ENCODE peak calls at places on chromosomes 6 and 20, in nine cellular contexts. I is HepG2, B is K562, U is heart left ventricle, N is prostate gland, D is stomach, Y is HCT116, L is adrenal gland, A is transverse colon. P is an unnamed sample. For H3K36me3 and H3K4me1, the result is how much of the 10 kb centered on the place peaks cover.

GRCh38 chr6:87660226-87660886 is 41.7 kb downstream of the AKIRIN2 start:
- DNase-seq in I (no peak), L (peak), A (no peak), Y (no peak), N (no peak), U (no peak), D (no peak), B (no peak), P (no peak)

GRCh38 chr6:108966855-108967755 is 118.9 kb downstream of the ARMC2 start:
- DNase-seq in A (no peak), U (peak), Y (peak), L (no peak), I (peak), B (no peak), D (peak), N (no peak), P (no peak)

GRCh38 chr20:59002388-59002787 is 4.7 kb downstream of the CTSZ start:
- DNase-seq in I (no peak), N (no peak), Y (no peak), U (peak), A (no peak), L (no peak), D (no peak), B (no peak), P (no peak)

GRCh38 chr20:46255440-46256104 is 52.7 kb downstream of the CDH22 start:
- DNase-seq in N (peak), L (peak), D (peak), B (peak), Y (peak), A (peak), U (peak), I (peak), P (peak)

GRCh38 chr6:47097092-47097945 is 55.2 kb upstream of the ADGRF1 start:
- DNase-seq in A (peak), N (peak), B (peak), L (peak), D (peak), U (peak), Y (peak), I (peak), P (peak)

GRCh38 chr20:32482251-32483220 is 102.6 kb downstream of the NOL4L start:
- DNase-seq in Y (no peak), U (peak), D (peak), N (no peak), I (no peak), A (peak), B (no peak), L (no peak), P (no peak)

GRCh38 chr6:117496383-117496990 is 14.0 kb downstream of the DCBLD1 start:
- DNase-seq in N (no peak), D (no peak), Y (no peak), I (no peak), B (no peak), U (no peak), L (no peak), A (no peak), P (no peak)

GRCh38 chr20:41476013-41476441 is 109.4 kb upstream of the EMILIN3 start:
- DNase-seq in Y (no peak), L (peak), N (peak), U (peak), D (peak), I (no peak), A (peak), B (no peak), P (no peak)

GRCh38 chr6:22363166-22363965 is 66.5 kb upstream of the PRL start:
- DNase-seq in A (no peak), B (no peak), D (no peak), I (peak), L (no peak), U (no peak), N (peak), Y (no peak), P (no peak)

GRCh38 chr6:105633814-105634213 is 230.9 kb upstream of the PREP start:
- DNase-seq in D (no peak), L (no peak), U (no peak), A (no peak), Y (no peak), N (no peak), I (no peak), B (no peak), P (no peak)

GRCh38 chr6:7300890-7301289 is 12.1 kb downstream of the SSR1 start:
- DNase-seq in U (no peak), L (no peak), I (no peak), A (no peak), D (no peak), N (no peak), B (peak), Y (no peak), P (no peak)
- H3K36me3 ChIP-seq in U (half or more), L (half or more), I (half or more), A (half or more), D (half or more), N (under half), B (half or more), Y (half or more), P (under half)

DNA sequence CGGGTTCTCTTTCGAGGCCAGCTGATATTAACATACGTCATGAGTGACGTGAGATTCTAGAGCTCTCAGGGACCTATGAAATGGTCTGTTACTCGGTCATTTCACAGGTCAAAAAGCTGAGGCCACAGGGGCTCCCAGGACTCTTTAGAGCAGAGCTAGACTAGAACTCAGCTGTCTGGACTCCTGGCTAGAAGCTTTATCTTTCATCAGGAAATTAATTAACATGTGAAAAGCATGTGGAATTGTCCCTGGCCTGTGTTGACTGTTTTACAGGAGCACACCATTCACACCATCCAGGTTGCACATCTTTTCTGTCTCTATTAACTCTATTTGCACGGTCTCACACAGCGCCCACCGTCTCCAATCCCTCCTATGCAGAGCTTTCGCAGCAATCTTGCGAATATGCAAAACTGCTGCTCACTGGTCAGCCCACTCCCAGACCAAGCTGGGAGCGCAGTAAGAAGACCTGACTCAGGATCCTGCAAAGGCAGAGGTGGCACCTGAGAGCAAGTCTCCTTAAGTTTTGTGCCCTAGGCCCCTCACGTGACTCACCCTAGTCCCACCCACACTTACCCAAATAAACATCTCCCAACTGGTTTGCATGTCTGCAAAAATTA is 522.5 kb downstream of the CD83 start:
- DNase-seq in A (no peak), B (no peak), I (no peak), D (no peak), N (no peak), L (no peak), Y (no peak), U (no peak), P (no peak)
- H3K4me1 ChIP-seq in A (under half), B (under half), I (under half), D (under half), N (under half), L (under half), Y (under half), U (under half), P (under half)

GRCh38 chr6:32838114-32838958 is at the start of gene TAP2:
- DNase-seq in B (peak), Y (peak), A (peak), L (peak), U (peak), D (peak), I (peak), N (peak), P (peak)
- TF ChIP-seq POLR2A in B (peak), Y (peak), A (peak), L (no peak), U (no peak), D (no peak), I (peak), N (peak), P (peak)

GRCh38 chr6:157925771-157926170 is 55.9 kb upstream of the SYNJ2 start:
- DNase-seq in Y (no peak), B (no peak), L (no peak), D (no peak), A (no peak), U (no peak), N (no peak), I (no peak), P (no peak)
- H3K36me3 ChIP-seq in Y (under half), B (half or more), L (half or more), D (half or more), A (under half), U (half or more), N (under half), I (half or more), P (under half)

GRCh38 chr6:4616311-4616710 is 159.9 kb upstream of the CDYL start:
- DNase-seq in N (no peak), Y (no peak), B (no peak), L (no peak), D (no peak), I (no peak), A (no peak), U (no peak), P (no peak)

GRCh38 chr6:4615231-4615630 is 161.0 kb upstream of the CDYL start:
- DNase-seq in B (no peak), N (no peak), U (no peak), A (no peak), I (no peak), D (no peak), Y (no peak), L (no peak), P (no peak)

GRCh38 chr6:4613795-4614194 is 162.4 kb upstream of the CDYL start:
- DNase-seq in U (no peak), I (no peak), B (no peak), N (no peak), L (no peak), Y (no peak), D (no peak), A (no peak), P (no peak)

GRCh38 chr6:4614637-4615036 is 161.6 kb upstream of the CDYL start:
- DNase-seq in A (no peak), I (no peak), D (no peak), B (no peak), Y (no peak), N (no peak), U (no peak), L (no peak), P (no peak)

DNA sequence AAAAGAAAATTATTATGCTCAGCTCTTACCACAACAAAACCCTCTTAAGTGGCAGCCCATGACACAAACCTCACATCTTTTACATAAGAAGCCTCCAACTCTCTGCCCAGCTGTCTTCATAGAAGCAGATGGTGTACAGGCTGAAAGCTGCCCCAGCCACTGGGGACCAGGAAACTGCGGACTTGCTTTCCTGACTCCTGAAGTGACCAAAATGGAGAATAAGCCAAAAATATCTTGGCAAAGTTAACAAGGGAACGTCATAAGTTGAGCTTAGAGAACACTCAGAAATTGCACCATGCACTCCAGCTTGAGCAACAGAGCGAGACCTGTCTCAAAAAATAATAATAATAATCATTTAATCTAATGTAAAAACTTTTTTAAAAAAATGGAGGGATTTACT is 160.3 kb upstream of the CDYL start:
- DNase-seq in D (no peak), L (no peak), U (peak), B (no peak), A (no peak), I (no peak), Y (no peak), N (no peak), P (no peak)
- H3K4me1 ChIP-seq in D (under half), L (under half), U (under half), B (under half), A (under half), I (under half), Y (under half), N (under half), P (under half)

GRCh38 chr6:20534295-20534897 is at the start of gene CDKAL1:
- DNase-seq in L (peak), D (peak), N (peak), U (peak), I (peak), A (peak), B (peak), Y (peak), P (peak)
- TF ChIP-seq POLR2A in L (no peak), D (no peak), N (no peak), U (no peak), I (peak), A (peak), B (peak), Y (peak), P (peak)

GRCh38 chr6:150966786-150967185 is 101.3 kb downstream of the MTHFD1L start:
- DNase-seq in Y (no peak), B (no peak), A (peak), U (no peak), N (no peak), L (no peak), I (no peak), D (no peak), P (no peak)

GRCh38 chr6:150964765-150965164 is 99.3 kb downstream of the MTHFD1L start:
- DNase-seq in U (no peak), N (no peak), Y (no peak), A (no peak), B (no peak), I (no peak), L (no peak), D (no peak), P (no peak)

GRCh38 chr6:150967381-150967780 is 101.9 kb downstream of the MTHFD1L start:
- DNase-seq in I (no peak), Y (no peak), D (no peak), L (no peak), A (no peak), U (no peak), B (no peak), N (no peak), P (no peak)

GRCh38 chr6:150959071-150959637 is 93.7 kb downstream of the MTHFD1L start:
- DNase-seq in B (no peak), D (no peak), A (peak), N (no peak), Y (no peak), I (no peak), L (no peak), U (no peak), P (no peak)

GRCh38 chr6:150962436-150962835 is 96.9 kb downstream of the MTHFD1L start:
- DNase-seq in A (no peak), I (no peak), Y (no peak), N (no peak), D (no peak), U (no peak), L (no peak), B (no peak), P (no peak)
- H3K36me3 ChIP-seq in A (under half), I (half or more), Y (under half), N (under half), D (under half), U (under half), L (under half), B (under half), P (under half)

GRCh38 chr6:150632785-150633465 is 33.2 kb downstream of the PLEKHG1 start:
- DNase-seq in U (no peak), D (no peak), Y (no peak), B (no peak), A (no peak), L (no peak), N (no peak), I (no peak), P (no peak)
- H3K4me1 ChIP-seq in U (under half), D (under half), Y (under half), B (under half), A (under half), L (under half), N (under half), I (under half), P (under half)

DNA sequence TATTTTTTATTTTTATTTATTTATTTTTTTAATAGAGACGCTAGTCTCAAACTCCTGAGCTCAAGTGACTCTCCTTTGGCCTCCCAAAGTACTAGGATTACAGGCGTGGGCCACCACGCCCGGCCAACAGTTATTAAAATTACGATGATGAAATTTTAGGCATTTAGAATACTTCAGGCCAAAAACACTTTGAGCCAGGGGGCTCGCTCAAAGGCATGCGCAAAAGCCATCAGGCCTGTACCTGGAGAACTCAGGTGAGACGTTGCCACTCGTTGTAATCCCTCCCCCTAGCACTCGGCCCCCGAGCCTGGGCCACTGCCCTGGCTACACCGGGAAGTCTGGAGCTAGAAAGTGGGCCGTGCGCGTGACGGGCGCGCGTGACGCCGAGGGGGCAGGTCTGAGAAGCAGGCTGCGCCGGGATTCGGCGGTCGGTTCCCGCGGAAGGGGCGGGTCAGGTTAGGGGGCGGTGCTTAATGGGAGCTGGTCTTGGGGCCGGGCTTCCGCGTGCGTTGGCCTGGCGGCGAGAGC is 337 bp upstream of the CBFA2T2 start:
- DNase-seq in A (peak), N (peak), I (peak), L (peak), B (peak), Y (peak), U (peak), D (peak), P (peak)
- TF ChIP-seq POLR2A in A (peak), N (peak), I (peak), L (peak), B (peak), Y (peak), U (peak), D (no peak), P (peak)

P was measured in uterus.